ENCODE peak calls at places on chromosome 22, in seven cellular contexts. One of them, this sample, is unnamed.
A peak's percentile ranks its signal among the peaks of the same experiment; 100 is the strongest.

GRCh38 chr22:31039393-31039792 is 41.7 kb upstream of the SMTN start:
- DNase-seq in HEK293T: no peak
- DNase-seq in astrocyte of the hippocampus: no peak
- DNase-seq in kidney tubule cell: no peak
- DNase-seq in GM19239: no peak
- DNase-seq in activated T-cell treated with anti-CD3 and anti-CD28 coated beads, Interleukin-2, amount 50 U/mL, for 4 hours: no peak
- DNase-seq in stimulated activated CD4-positive, alpha-beta T cell treated with anti-CD3 and anti-CD28 coated beads, Interleukin-2, amount 100 ng/mL, for 48 hours: no peak
- DNase-seq in this sample: no peak

GRCh38 chr22:39216143-39216490 is 28.7 kb downstream of the PDGFB start:
- DNase-seq in stimulated activated CD4-positive, alpha-beta T cell treated with anti-CD3 and anti-CD28 coated beads, Interleukin-2, amount 100 ng/mL, for 48 hours: no peak
- DNase-seq in astrocyte of the hippocampus: no peak
- DNase-seq in kidney tubule cell: no peak
- DNase-seq in GM19239: no peak
- DNase-seq in activated T-cell treated with anti-CD3 and anti-CD28 coated beads, Interleukin-2, amount 50 U/mL, for 4 hours: no peak
- DNase-seq in HEK293T: no peak
- DNase-seq in this sample: no peak

GRCh38 chr22:38316340-38317236 is 645 bp downstream of the CSNK1E start:
- DNase-seq in activated T-cell treated with anti-CD3 and anti-CD28 coated beads, Interleukin-2, amount 50 U/mL, for 4 hours: peak; percentile 40
- DNase-seq in astrocyte of the hippocampus: peak; percentile 84
- DNase-seq in HEK293T: peak; percentile 77
- DNase-seq in stimulated activated CD4-positive, alpha-beta T cell treated with anti-CD3 and anti-CD28 coated beads, Interleukin-2, amount 100 ng/mL, for 48 hours: peak; percentile 38
- DNase-seq in kidney tubule cell: peak; percentile 52
- DNase-seq in GM19239: peak; percentile 72
- DNase-seq in this sample: no peak

GRCh38 chr22:30400159-30400558 is 3.3 kb downstream of the SEC14L2 start:
- DNase-seq in astrocyte of the hippocampus: no peak
- DNase-seq in GM19239: no peak
- DNase-seq in kidney tubule cell: no peak
- DNase-seq in stimulated activated CD4-positive, alpha-beta T cell treated with anti-CD3 and anti-CD28 coated beads, Interleukin-2, amount 100 ng/mL, for 48 hours: no peak
- DNase-seq in activated T-cell treated with anti-CD3 and anti-CD28 coated beads, Interleukin-2, amount 50 U/mL, for 4 hours: no peak
- DNase-seq in HEK293T: no peak
- DNase-seq in this sample: no peak

GRCh38 chr22:30649430-30650007 is 13.9 kb downstream of the SLC35E4 start:
- DNase-seq in kidney tubule cell: peak; percentile 94
- DNase-seq in astrocyte of the hippocampus: peak; percentile 94
- DNase-seq in GM19239: peak; percentile 35
- DNase-seq in HEK293T: no peak
- DNase-seq in stimulated activated CD4-positive, alpha-beta T cell treated with anti-CD3 and anti-CD28 coated beads, Interleukin-2, amount 100 ng/mL, for 48 hours: peak; percentile 74
- DNase-seq in activated T-cell treated with anti-CD3 and anti-CD28 coated beads, Interleukin-2, amount 50 U/mL, for 4 hours: peak; percentile 82
- DNase-seq in this sample: no peak

GRCh38 chr22:26065847-26066246 is 103.4 kb upstream of the SEZ6L start:
- DNase-seq in GM19239: no peak
- DNase-seq in HEK293T: no peak
- DNase-seq in stimulated activated CD4-positive, alpha-beta T cell treated with anti-CD3 and anti-CD28 coated beads, Interleukin-2, amount 100 ng/mL, for 48 hours: no peak
- DNase-seq in kidney tubule cell: no peak
- DNase-seq in activated T-cell treated with anti-CD3 and anti-CD28 coated beads, Interleukin-2, amount 50 U/mL, for 4 hours: no peak
- DNase-seq in astrocyte of the hippocampus: no peak
- DNase-seq in this sample: no peak

GRCh38 chr22:37563153-37564081 is 3.1 kb downstream of the CDC42EP1 start:
- DNase-seq in activated T-cell treated with anti-CD3 and anti-CD28 coated beads, Interleukin-2, amount 50 U/mL, for 4 hours: no peak
- DNase-seq in stimulated activated CD4-positive, alpha-beta T cell treated with anti-CD3 and anti-CD28 coated beads, Interleukin-2, amount 100 ng/mL, for 48 hours: no peak
- DNase-seq in GM19239: no peak
- DNase-seq in kidney tubule cell: peak; percentile 98
- DNase-seq in HEK293T: no peak
- DNase-seq in astrocyte of the hippocampus: peak; percentile 97
- DNase-seq in this sample: peak; percentile 95

GRCh38 chr22:47918276-47918928 is 1156.0 kb downstream of the TBC1D22A start:
- DNase-seq in kidney tubule cell: no peak
- DNase-seq in activated T-cell treated with anti-CD3 and anti-CD28 coated beads, Interleukin-2, amount 50 U/mL, for 4 hours: no peak
- DNase-seq in HEK293T: no peak
- DNase-seq in stimulated activated CD4-positive, alpha-beta T cell treated with anti-CD3 and anti-CD28 coated beads, Interleukin-2, amount 100 ng/mL, for 48 hours: peak; percentile 26
- DNase-seq in GM19239: peak; percentile 48
- DNase-seq in astrocyte of the hippocampus: no peak
- DNase-seq in this sample: peak; percentile 89

GRCh38 chr22:45335021-45335818 is 25.5 kb downstream of the FAM118A start:
- DNase-seq in astrocyte of the hippocampus: peak; percentile 30
- DNase-seq in GM19239: no peak
- DNase-seq in HEK293T: peak; percentile 33
- DNase-seq in stimulated activated CD4-positive, alpha-beta T cell treated with anti-CD3 and anti-CD28 coated beads, Interleukin-2, amount 100 ng/mL, for 48 hours: no peak
- DNase-seq in kidney tubule cell: no peak
- DNase-seq in activated T-cell treated with anti-CD3 and anti-CD28 coated beads, Interleukin-2, amount 50 U/mL, for 4 hours: no peak
- DNase-seq in this sample: no peak

GRCh38 chr22:27314276-27314807 is 487.2 kb downstream of the MN1 start:
- DNase-seq in activated T-cell treated with anti-CD3 and anti-CD28 coated beads, Interleukin-2, amount 50 U/mL, for 4 hours: no peak
- DNase-seq in GM19239: no peak
- DNase-seq in HEK293T: no peak
- DNase-seq in astrocyte of the hippocampus: no peak
- DNase-seq in kidney tubule cell: no peak
- DNase-seq in stimulated activated CD4-positive, alpha-beta T cell treated with anti-CD3 and anti-CD28 coated beads, Interleukin-2, amount 100 ng/mL, for 48 hours: no peak
- DNase-seq in this sample: no peak